ENCODE peak calls at places on chromosomes 16 and 17, in nine cellular contexts. V is A549; K is stimulated activated CD4-positive, alpha-beta T cell treated with anti-CD3 and anti-CD28 coated beads, Interleukin-15, amount 100 ng/mL, for 1 hour; B is GM12865; X is PC-3; Q is A172; O is RWPE1; W is effector memory CD8-positive, alpha-beta T cell; Y is T-cell. H is an unnamed sample.

GRCh38 chr17:56801506-56802178 is 32.1 kb downstream of the C17orf67 start:
- DNase-seq in V (no peak), K (no peak), B (no peak), X (no peak), Q (no peak), O (no peak), W (no peak), Y (no peak), H (no peak)

GRCh38 chr16:63652091-63652490 is 1469.8 kb downstream of the CDH11 start:
- DNase-seq in V (no peak), K (no peak), B (no peak), X (no peak), Q (no peak), O (no peak), W (no peak), Y (no peak), H (no peak)

GRCh38 chr16:14249291-14250032 is 178.3 kb downstream of the MRTFB start:
- DNase-seq in V (peak), K (no peak), B (peak), X (peak), Q (peak), O (peak), W (peak), Y (peak), H (peak)

GRCh38 chr16:78727536-78727935 is 628.1 kb downstream of the WWOX start:
- DNase-seq in V (no peak), K (no peak), B (no peak), X (no peak), Q (no peak), O (no peak), W (no peak), Y (no peak), H (no peak)

GRCh38 chr17:68634345-68634876 is 33.2 kb upstream of the FAM20A start:
- DNase-seq in V (no peak), K (no peak), B (no peak), X (peak), Q (no peak), O (no peak), W (no peak), Y (no peak), H (no peak)

GRCh38 chr16:54059319-54059718 is 227.3 kb downstream of the IRX3 start:
- DNase-seq in V (no peak), K (no peak), B (no peak), X (no peak), Q (no peak), O (no peak), W (no peak), Y (no peak), H (no peak)

GRCh38 chr16:83187404-83187803 is 560.6 kb downstream of the CDH13 start:
- DNase-seq in V (no peak), K (no peak), B (peak), X (peak), Q (peak), O (peak), W (no peak), Y (no peak), H (peak)

GRCh38 chr17:37847811-37848331 is 76.3 kb upstream of the TBC1D3K start:
- DNase-seq in V (no peak), K (no peak), B (peak), X (no peak), Q (no peak), O (no peak), W (no peak), Y (no peak), H (no peak)

GRCh38 chr16:67238806-67239470 is 8.3 kb downstream of the FHOD1 start:
- DNase-seq in V (no peak), K (no peak), B (no peak), X (no peak), Q (no peak), O (no peak), W (no peak), Y (no peak), H (no peak)

GRCh38 chr16:75065808-75066149 is 50.8 kb downstream of the LDHD start:
- DNase-seq in V (no peak), K (no peak), B (no peak), X (peak), Q (no peak), O (no peak), W (no peak), Y (no peak), H (no peak)

GRCh38 chr17:56786989-56787482 is 46.7 kb downstream of the C17orf67 start:
- DNase-seq in V (peak), K (peak), B (peak), X (peak), Q (peak), O (peak), W (no peak), Y (no peak), H (peak)